ENCODE peak calls at places on chromosomes 6 and 20, in nine cellular contexts. L is IMR-90; F is mammary epithelial cell; I is brain microvascular endothelial cell; M is endodermal cell; Q is kidney; E is fibroblast of lung; H is sigmoid colon; D is CD8-positive, alpha-beta T cell. G is an unnamed sample. For H3K36me3, the result is how much of the 10 kb centered on the place peaks cover.

GRCh38 chr20:40849456-40849855 is 160.4 kb upstream of the MAFB start:
- DNase-seq in H (no peak), Q (no peak), E (no peak), F (no peak), D (no peak), L (no peak), I (no peak), M (no peak), G (no peak)

GRCh38 chr6:27296106-27296783 is 15.8 kb downstream of the POM121L2 start:
- DNase-seq in Q (no peak), D (no peak), E (peak), L (peak), I (peak), F (peak), H (no peak), M (peak), G (no peak)

GRCh38 chr20:34124469-34125249 is 12.6 kb upstream of the EIF2S2 start:
- DNase-seq in F (no peak), Q (no peak), E (no peak), M (no peak), I (no peak), H (no peak), D (no peak), L (no peak), G (no peak)

GRCh38 chr20:11861479-11861878 is 56.2 kb upstream of the BTBD3 start:
- DNase-seq in I (no peak), H (no peak), E (no peak), Q (no peak), M (no peak), L (no peak), D (no peak), F (no peak), G (no peak)

GRCh38 chr20:58883243-58883691 is 30.8 kb downstream of the GNAS start:
- DNase-seq in Q (no peak), E (peak), M (peak), I (no peak), L (no peak), H (no peak), D (no peak), F (no peak), G (peak)

GRCh38 chr20:6311097-6311496 is 188.3 kb upstream of the FERMT1 start:
- DNase-seq in H (no peak), F (no peak), I (no peak), L (no peak), M (no peak), E (no peak), Q (no peak), D (no peak), G (no peak)

GRCh38 chr6:6191476-6191875 is 129.0 kb downstream of the F13A1 start:
- DNase-seq in L (no peak), M (peak), Q (no peak), H (no peak), D (no peak), E (no peak), F (no peak), I (no peak), G (no peak)

GRCh38 chr6:167827588-167828324 is 1.0 kb downstream of the AFDN start:
- DNase-seq in M (peak), E (peak), Q (peak), F (peak), I (no peak), L (peak), H (peak), D (peak), G (no peak)

GRCh38 chr6:44593539-44593944 is 206.0 kb downstream of the CDC5L start:
- DNase-seq in F (no peak), E (peak), M (peak), H (no peak), I (peak), D (peak), Q (no peak), L (peak), G (no peak)

GRCh38 chr20:38870733-38871559 is 55.3 kb upstream of the FAM83D start:
- DNase-seq in F (peak), D (peak), E (peak), M (no peak), L (peak), I (no peak), H (no peak), Q (no peak), G (no peak)

GRCh38 chr20:25364180-25364788 is 26.4 kb downstream of the ABHD12 start:
- DNase-seq in L (peak), H (no peak), F (no peak), I (peak), M (peak), Q (no peak), E (peak), D (no peak), G (no peak)

GRCh38 chr6:112690497-112691202 is 343.5 kb downstream of the RFPL4B start:
- DNase-seq in I (no peak), D (no peak), H (no peak), F (no peak), M (no peak), L (peak), E (peak), Q (no peak), G (peak)

GRCh38 chr6:122452509-122452908 is 19.1 kb downstream of the SERINC1 start:
- DNase-seq in E (no peak), L (no peak), I (no peak), Q (no peak), H (no peak), M (no peak), F (no peak), D (no peak), G (no peak)

GRCh38 chr20:31833931-31834521 is 11.4 kb downstream of the FOXS1 start:
- DNase-seq in E (no peak), D (no peak), H (no peak), F (no peak), I (no peak), M (no peak), Q (no peak), L (no peak), G (no peak)

GRCh38 chr6:107870379-107870778 is 46.3 kb upstream of the SCML4 start:
- DNase-seq in E (peak), L (peak), M (no peak), F (peak), H (no peak), I (peak), Q (no peak), D (no peak), G (no peak)

GRCh38 chr20:45629496-45630100 is at the start of gene WFDC10A:
- DNase-seq in D (no peak), F (peak), H (no peak), I (peak), M (peak), L (peak), E (peak), Q (no peak), G (no peak)

GRCh38 chr6:81988871-81989270 is 236.4 kb upstream of the TENT5A start:
- DNase-seq in Q (no peak), E (no peak), L (no peak), F (no peak), D (no peak), H (no peak), I (no peak), M (no peak), G (no peak)

GRCh38 chr20:31968299-31969126 is 562 bp downstream of the XKR7 start:
- DNase-seq in L (peak), Q (peak), H (no peak), I (peak), M (peak), F (peak), E (peak), D (peak), G (no peak)

GRCh38 chr6:4402477-4402976 is 267.2 kb upstream of the ECI2 start:
- DNase-seq in E (peak), M (no peak), L (peak), H (no peak), F (peak), I (peak), Q (no peak), D (no peak), G (peak)

GRCh38 chr6:93453956-93454355 is 34.6 kb upstream of the EPHA7 start:
- DNase-seq in I (no peak), H (no peak), M (no peak), Q (no peak), F (no peak), E (no peak), D (no peak), L (no peak), G (no peak)

GRCh38 chr20:7736336-7736735 is 203.9 kb downstream of the HAO1 start:
- DNase-seq in E (peak), L (no peak), F (peak), D (no peak), H (no peak), Q (no peak), M (no peak), I (no peak), G (no peak)

GRCh38 chr6:77910826-77911225 is 258.0 kb downstream of the MEI4 start:
- DNase-seq in H (no peak), I (no peak), D (no peak), M (no peak), F (peak), Q (no peak), E (no peak), L (no peak), G (no peak)

GRCh38 chr20:56200456-56200855 is 48.1 kb upstream of the MC3R start:
- DNase-seq in L (no peak), F (no peak), H (no peak), Q (no peak), E (no peak), D (no peak), I (no peak), M (no peak), G (no peak)

GRCh38 chr6:56349196-56349595 is 101.8 kb upstream of the COL21A1 start:
- DNase-seq in E (peak), Q (no peak), I (no peak), M (no peak), F (no peak), H (no peak), D (no peak), L (peak), G (no peak)

GRCh38 chr6:100105919-100106318 is 111.9 kb upstream of the MCHR2 start:
- DNase-seq in I (no peak), D (no peak), L (no peak), H (no peak), F (no peak), Q (no peak), M (no peak), E (no peak), G (no peak)

GRCh38 chr6:4274382-4275082 is 139.2 kb upstream of the ECI2 start:
- DNase-seq in E (peak), M (peak), I (peak), D (no peak), L (peak), F (no peak), H (no peak), Q (no peak), G (no peak)

GRCh38 chr20:41318271-41318649 is 729 bp upstream of the ZHX3 start:
- DNase-seq in E (no peak), D (no peak), F (no peak), H (no peak), Q (no peak), L (no peak), I (no peak), M (no peak), G (no peak)

GRCh38 chr20:50344232-50345071 is 153.8 kb downstream of the CEBPB start:
- DNase-seq in F (no peak), Q (no peak), M (peak), I (no peak), E (no peak), H (peak), D (no peak), L (no peak), G (no peak)

GRCh38 chr6:160430203-160430602 is 82.0 kb downstream of the SLC22A3 start:
- DNase-seq in M (no peak), E (no peak), I (no peak), L (no peak), D (no peak), F (no peak), Q (no peak), H (peak), G (peak)

GRCh38 chr20:2386516-2387179 is 5.9 kb downstream of the TGM6 start:
- DNase-seq in Q (no peak), L (peak), M (peak), D (no peak), I (peak), F (peak), H (no peak), E (peak), G (peak)

DNA sequence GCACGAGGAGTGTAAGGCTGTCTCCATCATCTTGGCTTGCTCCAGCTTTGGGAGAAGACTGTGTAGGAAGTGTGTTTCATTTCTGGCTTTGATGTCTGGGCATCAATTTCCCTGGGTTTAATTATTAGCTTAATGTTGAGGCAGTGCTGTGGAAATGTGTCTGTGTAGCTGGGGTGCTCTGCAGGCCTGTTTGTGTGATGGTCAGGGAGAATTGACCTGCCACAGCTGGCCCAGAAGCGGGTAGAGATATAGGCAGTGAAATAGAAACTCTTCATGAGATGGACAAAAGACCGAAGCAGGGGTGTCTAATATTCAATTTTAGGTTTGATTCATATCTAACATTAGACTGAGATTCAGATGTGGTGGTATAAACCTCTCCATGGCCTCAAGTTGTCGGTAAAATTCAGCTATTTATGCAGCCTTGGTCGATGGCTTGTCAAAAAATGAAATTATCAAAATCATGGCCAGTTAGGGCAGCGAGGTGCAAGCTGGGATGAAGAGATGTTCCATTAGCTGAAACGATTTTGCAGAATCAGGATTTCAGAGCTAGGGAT is 95.3 kb upstream of the SNX9 start:
- DNase-seq in L (no peak), M (peak), Q (no peak), D (no peak), H (no peak), E (no peak), F (no peak), I (no peak), G (no peak)
- H3K4me3 ChIP-seq in L (no peak), M (no peak), Q (no peak), D (no peak), H (no peak), E (no peak), F (no peak), I (no peak), G (no peak)

GRCh38 chr20:47247972-47248371 is 108.5 kb downstream of the ZMYND8 start:
- DNase-seq in L (no peak), E (no peak), H (no peak), M (no peak), Q (no peak), I (no peak), F (no peak), D (no peak), G (no peak)

GRCh38 chr20:47251154-47252020 is 105.1 kb downstream of the ZMYND8 start:
- DNase-seq in D (no peak), Q (no peak), I (no peak), F (no peak), E (no peak), H (no peak), M (no peak), L (no peak), G (no peak)

GRCh38 chr20:47248448-47248966 is 108.0 kb downstream of the ZMYND8 start:
- DNase-seq in Q (no peak), M (no peak), I (no peak), L (no peak), D (no peak), F (no peak), H (no peak), E (no peak), G (no peak)

GRCh38 chr20:47250360-47250759 is 106.1 kb downstream of the ZMYND8 start:
- DNase-seq in L (no peak), H (no peak), F (no peak), Q (no peak), M (no peak), E (no peak), D (no peak), I (no peak), G (no peak)

GRCh38 chr20:47249913-47250312 is 106.6 kb downstream of the ZMYND8 start:
- DNase-seq in Q (no peak), F (no peak), E (no peak), H (no peak), I (no peak), L (no peak), D (no peak), M (no peak), G (no peak)
- H3K36me3 ChIP-seq in Q (under half), F (under half), E (under half), H (under half), I (half or more), L (under half), D (half or more), M (half or more), G (under half)

GRCh38 chr6:151365233-151365632 is 26.1 kb downstream of the ZBTB2 start:
- DNase-seq in H (no peak), F (no peak), E (no peak), Q (no peak), M (no peak), I (no peak), L (no peak), D (no peak), G (no peak)

GRCh38 chr6:151372164-151372563 is 19.2 kb downstream of the ZBTB2 start:
- DNase-seq in L (no peak), F (no peak), E (no peak), I (no peak), D (no peak), M (peak), Q (no peak), H (no peak), G (no peak)

GRCh38 chr6:151374024-151374423 is 17.3 kb downstream of the ZBTB2 start:
- DNase-seq in L (no peak), H (no peak), I (no peak), D (no peak), E (no peak), F (no peak), Q (no peak), M (peak), G (no peak)

GRCh38 chr6:151375833-151376232 is 15.5 kb downstream of the ZBTB2 start:
- DNase-seq in D (no peak), F (no peak), E (no peak), H (no peak), I (no peak), L (no peak), Q (no peak), M (no peak), G (no peak)

GRCh38 chr6:151370509-151371078 is 20.8 kb downstream of the ZBTB2 start:
- DNase-seq in H (no peak), L (peak), F (no peak), M (peak), I (peak), Q (no peak), E (peak), D (no peak), G (no peak)
- TF ChIP-seq CTCF in H (no peak), L (peak), F (no peak), M (peak), I (peak), Q (no peak), E (peak), D (no peak), G (peak)

DNA sequence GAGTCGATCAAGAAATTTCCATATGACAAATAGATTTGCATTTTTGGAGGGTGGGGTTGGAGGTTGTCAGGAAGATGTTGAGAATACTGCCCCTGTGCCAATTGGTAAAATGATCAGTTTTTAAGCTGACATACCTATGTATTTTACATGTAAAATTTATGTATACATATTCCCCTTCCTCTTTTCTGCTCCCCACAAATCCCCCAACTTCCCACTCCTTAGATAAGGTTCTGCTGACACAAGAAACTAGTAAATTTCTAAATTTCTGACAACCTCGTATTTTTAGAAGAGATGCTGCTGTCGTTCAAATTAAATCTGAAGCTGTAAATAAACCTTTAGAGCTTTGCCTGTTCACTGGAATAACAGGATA is 521.0 kb downstream of the CD83 start:
- DNase-seq in Q (no peak), L (no peak), I (no peak), D (no peak), M (no peak), E (no peak), F (no peak), H (no peak), G (no peak)
- H3K4me3 ChIP-seq in Q (peak), L (no peak), I (no peak), D (no peak), M (no peak), E (peak), F (no peak), H (no peak), G (no peak)

GRCh38 chr6:43451939-43452338 is 3.4 kb downstream of the DLK2 start:
- DNase-seq in I (no peak), H (no peak), E (no peak), Q (no peak), D (no peak), L (no peak), F (no peak), M (no peak), G (no peak)
- H3K36me3 ChIP-seq in I (under half), H (under half), E (under half), Q (under half), D (under half), L (under half), F (under half), M (under half), G (under half)

GRCh38 chr6:19319005-19319404 is 518.2 kb upstream of the ID4 start:
- DNase-seq in F (no peak), L (no peak), D (no peak), I (no peak), Q (no peak), M (no peak), E (no peak), H (no peak), G (no peak)

GRCh38 chr6:19320066-19320465 is 517.1 kb upstream of the ID4 start:
- DNase-seq in L (no peak), H (no peak), D (no peak), Q (no peak), M (no peak), E (no peak), F (peak), I (no peak), G (no peak)

GRCh38 chr6:19327246-19327645 is 509.9 kb upstream of the ID4 start:
- DNase-seq in H (no peak), M (no peak), D (no peak), I (peak), F (peak), L (peak), E (peak), Q (no peak), G (no peak)

GRCh38 chr6:19325335-19325789 is 511.8 kb upstream of the ID4 start:
- DNase-seq in Q (peak), D (no peak), I (no peak), H (no peak), M (no peak), L (no peak), E (peak), F (no peak), G (peak)

DNA sequence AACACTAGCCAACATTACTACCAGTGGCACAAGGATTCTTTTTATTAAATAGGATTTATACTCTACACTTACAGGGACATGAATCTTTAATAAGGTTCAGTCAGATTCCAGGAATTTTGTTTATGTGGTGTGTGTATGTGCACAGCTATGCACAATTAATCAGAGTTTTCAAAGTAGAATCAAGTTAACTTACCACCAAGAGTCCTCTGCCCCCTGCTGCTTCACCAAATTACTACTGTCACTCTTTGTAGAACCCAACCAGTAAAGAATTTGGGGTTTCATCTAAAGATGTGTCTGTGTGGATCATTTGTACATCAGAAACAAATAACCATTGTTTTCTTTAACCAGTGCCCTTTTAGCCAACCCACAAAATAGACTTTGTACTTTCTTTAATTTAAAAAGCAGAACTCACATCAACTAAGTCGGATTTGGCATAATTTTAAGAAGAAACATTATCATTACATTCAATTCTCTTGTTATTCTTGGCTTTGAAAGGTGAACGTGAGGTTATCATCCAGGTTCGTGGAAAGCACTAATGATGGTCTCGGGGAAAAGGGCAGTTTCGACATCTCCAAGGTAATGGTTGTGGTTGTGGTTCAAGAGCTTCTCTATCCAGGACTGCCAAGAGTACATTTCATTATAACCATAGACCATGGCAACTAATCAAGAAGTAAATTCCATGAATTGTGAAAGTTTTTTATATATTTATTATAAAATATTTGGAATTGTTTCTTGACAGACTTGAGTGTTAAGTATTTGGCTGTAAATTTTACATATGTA is 514.3 kb upstream of the ID4 start:
- DNase-seq in L (no peak), M (no peak), F (peak), H (no peak), I (peak), Q (no peak), D (no peak), E (peak), G (peak)
- TF ChIP-seq CTCF in L (no peak), M (no peak), F (peak), H (no peak), I (peak), Q (no peak), D (no peak), E (no peak), G (peak)